ENCODE peak calls at places on chromosomes 7 and 10, in ten cellular contexts. W, M, Q, H, P, S, V, J, Z and X are unnamed samples.

GRCh38 chr10:103778358-103779139 is 76.8 kb downstream of the SH3PXD2A start:
- DNase-seq in W (no peak), M (no peak), Q (no peak), H (no peak), P (no peak), S (no peak), V (no peak), J (no peak), Z (no peak), X (no peak)

GRCh38 chr7:56125831-56126230 is 9.6 kb upstream of the NUPR2 start:
- DNase-seq in W (no peak), M (no peak), Q (no peak), H (no peak), P (no peak), S (no peak), V (no peak), J (no peak), Z (no peak), X (no peak)

GRCh38 chr7:44750921-44751571 is 2.4 kb downstream of the ZMIZ2 start:
- DNase-seq in W (peak; percentile 44), M (no peak), Q (no peak), H (no peak), P (peak; percentile 67), S (peak; percentile 12), V (peak; percentile 40), J (no peak), Z (no peak), X (no peak)

GRCh38 chr7:944744-945143 is 9.7 kb downstream of the ADAP1 start:
- DNase-seq in W (no peak), M (no peak), Q (no peak), H (no peak), P (no peak), S (no peak), V (no peak), J (no peak), Z (no peak), X (peak; percentile 31)

GRCh38 chr7:21969822-21970221 is 24.1 kb upstream of the CDCA7L start:
- DNase-seq in W (no peak), M (no peak), Q (no peak), H (no peak), P (no peak), S (no peak), V (no peak), J (no peak), Z (no peak), X (no peak)

GRCh38 chr7:100588438-100588837 is 2.3 kb downstream of the FBXO24 start:
- DNase-seq in W (no peak), M (no peak), Q (peak; percentile 41), H (no peak), P (no peak), S (no peak), V (no peak), J (no peak), Z (no peak), X (no peak)

GRCh38 chr10:104563051-104563450 is 78.0 kb upstream of the SORCS3 start:
- DNase-seq in W (no peak), M (no peak), Q (no peak), H (no peak), P (no peak), S (no peak), V (no peak), J (no peak), Z (no peak), X (no peak)

GRCh38 chr7:46969303-46970130 is 612.4 kb downstream of the TNS3 start:
- DNase-seq in W (peak; percentile 52), M (no peak), Q (no peak), H (no peak), P (no peak), S (peak; percentile 86), V (no peak), J (peak; percentile 87), Z (no peak), X (no peak)

GRCh38 chr10:44398271-44398670 is 13.4 kb upstream of the CXCL12 start:
- DNase-seq in W (no peak), M (no peak), Q (peak; percentile 70), H (no peak), P (peak; percentile 6), S (no peak), V (no peak), J (no peak), Z (no peak), X (no peak)

GRCh38 chr10:44397476-44398225 is 12.8 kb upstream of the CXCL12 start:
- DNase-seq in W (no peak), M (no peak), Q (no peak), H (no peak), P (peak; percentile 41), S (no peak), V (no peak), J (no peak), Z (no peak), X (peak; percentile 37)

GRCh38 chr10:44400553-44400952 is 15.7 kb upstream of the CXCL12 start:
- DNase-seq in W (no peak), M (no peak), Q (no peak), H (no peak), P (no peak), S (no peak), V (no peak), J (no peak), Z (no peak), X (no peak)

GRCh38 chr10:44398747-44399477 is 14.0 kb upstream of the CXCL12 start:
- DNase-seq in W (no peak), M (no peak), Q (no peak), H (no peak), P (peak; percentile 28), S (no peak), V (no peak), J (no peak), Z (no peak), X (peak; percentile 14)

DNA sequence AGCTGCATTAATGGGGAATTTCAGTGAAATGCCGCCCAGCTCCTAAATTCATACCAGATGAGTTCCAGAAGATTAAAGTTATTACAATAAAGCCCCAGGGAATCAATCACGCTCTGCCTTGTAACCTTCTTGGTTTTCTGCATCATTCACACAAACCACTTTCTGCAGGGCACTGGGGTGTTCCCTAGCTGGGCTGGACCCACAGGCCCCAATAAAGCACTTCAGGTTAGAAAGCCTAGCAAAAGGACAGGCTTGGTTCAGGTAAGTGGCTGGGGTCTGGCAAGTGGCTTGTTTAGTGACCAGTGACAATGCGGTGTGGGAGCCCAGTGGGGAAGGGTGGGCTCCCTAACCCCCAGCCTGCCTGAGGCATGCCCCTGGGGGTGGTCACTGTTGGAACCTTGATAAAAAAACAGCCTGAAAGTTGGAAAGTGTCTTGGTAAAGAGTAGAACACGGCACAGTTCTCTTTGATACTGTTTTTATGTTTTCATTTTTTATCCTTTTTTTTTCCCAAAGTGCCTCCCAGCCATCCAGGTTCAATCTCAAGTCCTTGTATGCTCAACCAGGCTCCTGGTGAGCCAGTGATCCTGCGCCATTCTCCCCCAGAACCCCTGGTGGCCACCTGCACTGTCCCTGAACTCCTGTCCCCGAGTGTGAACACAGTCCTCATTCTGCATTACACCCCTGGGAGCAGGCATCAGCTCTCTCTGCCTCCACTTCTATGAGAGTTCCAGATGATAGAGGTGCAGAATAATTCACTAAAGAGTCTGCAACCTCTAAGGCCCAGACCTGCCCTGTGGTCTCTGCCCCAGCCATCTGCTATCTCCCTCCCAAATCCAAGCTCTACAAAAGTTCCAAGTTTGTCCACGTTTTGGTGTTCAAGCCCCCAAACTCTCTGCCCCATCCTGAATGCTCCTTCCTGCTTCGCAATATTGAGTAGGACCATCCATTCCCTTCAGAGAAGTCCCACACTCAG is 14.9 kb upstream of the CXCL12 start:
- DNase-seq in W (no peak), M (no peak), Q (no peak), H (no peak), P (peak; percentile 33), S (no peak), V (no peak), J (no peak), Z (no peak), X (no peak)
- H3K4me3 ChIP-seq in W (no peak overlapping the region), M (no peak overlapping the region), Q (no peak overlapping the region), H (no peak overlapping the region), P (no peak overlapping the region), S (no peak overlapping the region), V (no peak overlapping the region), J (no peak overlapping the region), Z (no peak overlapping the region), X (no peak overlapping the region)

GRCh38 chr7:157612009-157612663 is 275.3 kb downstream of the DNAJB6 start:
- DNase-seq in W (no peak), M (no peak), Q (no peak), H (no peak), P (peak; percentile 48), S (no peak), V (no peak), J (no peak), Z (no peak), X (peak; percentile 67)
- H3K4me3 ChIP-seq in W (no peak overlapping the region), M (peak overlapping the region; percentile 79), Q (no peak overlapping the region), H (peak overlapping the region; percentile 49), P (peak overlapping the region; percentile 52), S (no peak overlapping the region), V (peak overlapping the region; percentile 69), J (no peak overlapping the region), Z (peak overlapping the region; percentile 58), X (no peak overlapping the region)

DNA sequence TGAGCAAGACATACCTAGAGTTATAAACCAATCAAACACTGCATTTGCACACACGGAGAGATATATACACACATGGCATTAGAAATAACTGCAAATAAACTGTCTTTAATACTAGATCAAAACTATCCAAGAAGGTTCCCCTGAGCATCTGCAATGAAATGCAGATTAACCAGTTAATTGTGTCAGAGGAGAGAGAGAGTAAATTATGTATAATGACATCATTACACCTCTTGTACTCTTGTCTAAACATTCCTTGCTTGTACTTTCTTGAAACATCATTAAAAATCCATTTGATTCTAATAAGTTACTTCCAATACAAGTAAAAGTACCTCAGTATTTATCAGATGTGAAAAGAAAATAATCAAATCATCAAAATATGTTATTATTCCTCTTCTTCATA is 932 bp downstream of the ANKRD22 start:
- DNase-seq in W (no peak), M (no peak), Q (no peak), H (no peak), P (no peak), S (no peak), V (no peak), J (no peak), Z (no peak), X (no peak)
- H3K4me3 ChIP-seq in W (no peak overlapping the region), M (no peak overlapping the region), Q (no peak overlapping the region), H (no peak overlapping the region), P (no peak overlapping the region), S (no peak overlapping the region), V (no peak overlapping the region), J (no peak overlapping the region), Z (no peak overlapping the region), X (no peak overlapping the region)

GRCh38 chr7:30752979-30753378 is 1.0 kb downstream of the INMT start:
- DNase-seq in W (peak; percentile 52), M (no peak), Q (no peak), H (no peak), P (no peak), S (peak; percentile 38), V (peak; percentile 86), J (peak; percentile 17), Z (peak; percentile 89), X (peak; percentile 87)

GRCh38 chr7:30751696-30752273 is at the start of gene INMT:
- DNase-seq in W (no peak), M (no peak), Q (no peak), H (no peak), P (no peak), S (no peak), V (peak; percentile 46), J (no peak), Z (peak; percentile 40), X (peak; percentile 80)

GRCh38 chr7:30751257-30751650 is 681 bp upstream of the INMT start:
- DNase-seq in W (no peak), M (no peak), Q (no peak), H (no peak), P (no peak), S (no peak), V (no peak), J (no peak), Z (no peak), X (no peak)

GRCh38 chr7:30750574-30751256 is 1.2 kb upstream of the INMT start:
- DNase-seq in W (peak; percentile 62), M (no peak), Q (no peak), H (no peak), P (peak; percentile 75), S (peak; percentile 93), V (peak; percentile 85), J (peak; percentile 91), Z (peak; percentile 73), X (peak; percentile 86)

GRCh38 chr7:30752484-30752883 is 549 bp downstream of the INMT start:
- DNase-seq in W (no peak), M (no peak), Q (no peak), H (no peak), P (no peak), S (no peak), V (no peak), J (no peak), Z (no peak), X (peak; percentile 69)
- H3K4me3 ChIP-seq in W (no peak overlapping the region), M (no peak overlapping the region), Q (no peak overlapping the region), H (peak overlapping the region; percentile 36), P (peak overlapping the region; percentile 62), S (peak overlapping the region; percentile 56), V (peak overlapping the region; percentile 67), J (no peak overlapping the region), Z (peak overlapping the region; percentile 56), X (peak overlapping the region; percentile 35)